ENCODE peak calls at places on chromosomes 12 and 14, in five cellular contexts. T is AG10803, E is fibroblast of lung, H is lower lobe of right lung, D is astrocyte. N is an unnamed sample.
A peak's percentile ranks its signal among the peaks of the same experiment; 100 is the strongest.

GRCh38 chr12:22100952-22101748 is 55.1 kb downstream of the CMAS start:
- DNase-seq in D (peak; percentile 47), T (peak; percentile 66), H (no peak), E (peak; percentile 59), N (peak; percentile 31)

GRCh38 chr14:68767248-68767645 is 25.6 kb downstream of the ZFP36L1 start:
- DNase-seq in E (no peak), T (no peak), H (no peak), D (no peak), N (no peak)

GRCh38 chr14:32933943-32934890 is 4.5 kb upstream of the NPAS3 start:
- DNase-seq in D (peak; percentile 47), T (peak; percentile 29), H (no peak), E (peak; percentile 61), N (no peak)

GRCh38 chr12:52903855-52904508 is 894 bp downstream of the KRT8 start:
- DNase-seq in D (peak; percentile 39), E (peak; percentile 67), H (peak; percentile 71), T (no peak), N (no peak)

GRCh38 chr14:31930493-31931225 is 146.4 kb upstream of the ARHGAP5 start:
- DNase-seq in D (peak; percentile 47), H (no peak), E (peak; percentile 56), T (peak; percentile 56), N (no peak)

GRCh38 chr12:112843272-112843671 is 51.7 kb downstream of the RPH3A start:
- DNase-seq in D (no peak), T (peak; percentile 12), H (no peak), E (peak; percentile 3), N (no peak)

GRCh38 chr14:63910593-63911363 is 58.0 kb downstream of the SYNE2 start:
- DNase-seq in D (no peak), T (no peak), H (no peak), E (no peak), N (no peak)

GRCh38 chr12:90978117-90978770 is 23.3 kb upstream of the CCER1 start:
- DNase-seq in T (peak; percentile 87), H (no peak), E (peak; percentile 58), D (peak; percentile 48), N (peak; percentile 78)

GRCh38 chr14:21902561-21903199 is 229.1 kb upstream of the OR4E1 start:
- DNase-seq in H (no peak), E (no peak), T (no peak), D (no peak), N (no peak)

GRCh38 chr12:81284137-81284536 is 206.3 kb downstream of the ACSS3 start:
- DNase-seq in H (no peak), T (no peak), D (peak; percentile 9), E (peak; percentile 27), N (no peak)

GRCh38 chr12:68497702-68498101 is 113.0 kb upstream of the RAP1B start:
- DNase-seq in T (peak; percentile 100), E (peak; percentile 100), D (peak; percentile 100), H (no peak), N (peak; percentile 100)

GRCh38 chr12:67410667-67411067 is 141.5 kb downstream of the CAND1 start:
- DNase-seq in E (no peak), D (no peak), T (no peak), H (no peak), N (no peak)

GRCh38 chr12:9902539-9903228 is 21.4 kb downstream of the KLRF2 start:
- DNase-seq in H (no peak), T (no peak), D (no peak), E (no peak), N (no peak)

GRCh38 chr12:84632556-84632955 is 280.0 kb downstream of the SLC6A15 start:
- DNase-seq in D (peak; percentile 78), T (no peak), E (peak; percentile 80), H (no peak), N (no peak)

GRCh38 chr12:95881331-95881955 is 22.7 kb downstream of the SNRPF start:
- DNase-seq in H (no peak), T (peak; percentile 43), E (peak; percentile 40), D (peak; percentile 29), N (no peak)

GRCh38 chr14:68782091-68782981 is 10.5 kb downstream of the ZFP36L1 start:
- DNase-seq in E (no peak), H (no peak), D (no peak), T (no peak), N (no peak)

GRCh38 chr12:44972746-44973421 is 78.0 kb downstream of the DBX2 start:
- DNase-seq in H (no peak), E (peak; percentile 1), T (peak; percentile 6), D (no peak), N (no peak)

GRCh38 chr14:97655169-97655948 is 858.2 kb downstream of the VRK1 start:
- DNase-seq in H (no peak), E (no peak), D (no peak), T (no peak), N (no peak)

GRCh38 chr12:75437564-75437963 is 43.0 kb upstream of the GLIPR1 start:
- DNase-seq in H (no peak), T (peak; percentile 31), D (peak; percentile 25), E (peak; percentile 44), N (no peak)

GRCh38 chr14:29521526-29522137 is 406.0 kb downstream of the PRKD1 start:
- DNase-seq in D (no peak), E (peak; percentile 2), T (no peak), H (no peak), N (no peak)

GRCh38 chr12:95642583-95642982 is 91.3 kb upstream of the USP44 start:
- DNase-seq in T (no peak), H (no peak), D (no peak), E (no peak), N (no peak)

GRCh38 chr12:5872745-5873144 is 72.3 kb downstream of the ANO2 start:
- DNase-seq in E (peak; percentile 3), H (no peak), D (peak; percentile 2), T (peak; percentile 35), N (no peak)

GRCh38 chr12:129276408-129277042 is 423.2 kb downstream of the GLT1D1 start:
- DNase-seq in E (peak; percentile 23), H (no peak), D (peak; percentile 10), T (no peak), N (no peak)

GRCh38 chr12:40327506-40327905 is 102.7 kb downstream of the LRRK2 start:
- DNase-seq in D (no peak), E (no peak), H (no peak), T (peak; percentile 23), N (no peak)

GRCh38 chr12:116606397-116606796 is 47.2 kb downstream of the MAP1LC3B2 start:
- DNase-seq in D (no peak), T (no peak), E (no peak), H (no peak), N (no peak)

GRCh38 chr14:31835049-31835448 is 242.1 kb upstream of the ARHGAP5 start:
- DNase-seq in H (no peak), T (no peak), D (no peak), E (no peak), N (no peak)

GRCh38 chr14:55160989-55161388 is 30.4 kb downstream of the DLGAP5 start:
- DNase-seq in D (peak; percentile 23), H (no peak), E (peak; percentile 42), T (peak; percentile 41), N (peak; percentile 21)

GRCh38 chr12:71014180-71014785 is 93.7 kb upstream of the PTPRR start:
- DNase-seq in T (peak; percentile 57), E (peak; percentile 37), D (peak; percentile 20), H (no peak), N (no peak)
- TF ChIP-seq CTCF in T (peak; percentile 58), E (peak; percentile 63), D (peak; percentile 19), H (peak; percentile 49), N (no peak)

GRCh38 chr12:43309845-43310405 is 242.1 kb downstream of the ADAMTS20 start:
- DNase-seq in E (peak; percentile 96), D (peak; percentile 95), H (no peak), T (peak; percentile 61), N (no peak)

GRCh38 chr12:43308776-43309175 is 243.2 kb downstream of the ADAMTS20 start:
- DNase-seq in T (no peak), H (no peak), E (no peak), D (no peak), N (no peak)

GRCh38 chr12:43307126-43307525 is 244.9 kb downstream of the ADAMTS20 start:
- DNase-seq in D (peak; percentile 60), H (no peak), T (no peak), E (peak; percentile 68), N (no peak)

GRCh38 chr12:43305065-43305464 is 246.9 kb downstream of the ADAMTS20 start:
- DNase-seq in T (no peak), E (no peak), H (no peak), D (no peak), N (no peak)

GRCh38 chr12:43306066-43306465 is 245.9 kb downstream of the ADAMTS20 start:
- DNase-seq in H (no peak), T (peak; percentile 75), D (peak; percentile 98), E (peak; percentile 99), N (peak; percentile 75)
- H3K4me3 ChIP-seq in H (no peak overlapping the region), T (no peak overlapping the region), D (no peak overlapping the region), E (no peak overlapping the region), N (no peak overlapping the region)

GRCh38 chr12:76591461-76591860 is 31.9 kb upstream of the OSBPL8 start:
- DNase-seq in E (peak; percentile 88), T (peak; percentile 89), H (no peak), D (peak; percentile 88), N (peak; percentile 89)
- TF ChIP-seq CTCF in E (no peak), T (no peak), H (no peak), D (no peak), N (no peak)

GRCh38 chr12:89354630-89354931 is 2.3 kb upstream of the DUSP6 start:
- DNase-seq in D (no peak), H (no peak), T (no peak), E (no peak), N (no peak)

GRCh38 chr12:89353823-89354629 is 1.7 kb upstream of the DUSP6 start:
- DNase-seq in T (peak; percentile 71), D (peak; percentile 71), E (peak; percentile 82), H (peak; percentile 93), N (no peak)

GRCh38 chr12:89355243-89356068 is 3.2 kb upstream of the DUSP6 start:
- DNase-seq in H (no peak), T (no peak), D (no peak), E (peak; percentile 20), N (no peak)

GRCh38 chr12:89357297-89357730 is 5.0 kb upstream of the DUSP6 start:
- DNase-seq in E (no peak), H (no peak), D (no peak), T (no peak), N (no peak)

DNA sequence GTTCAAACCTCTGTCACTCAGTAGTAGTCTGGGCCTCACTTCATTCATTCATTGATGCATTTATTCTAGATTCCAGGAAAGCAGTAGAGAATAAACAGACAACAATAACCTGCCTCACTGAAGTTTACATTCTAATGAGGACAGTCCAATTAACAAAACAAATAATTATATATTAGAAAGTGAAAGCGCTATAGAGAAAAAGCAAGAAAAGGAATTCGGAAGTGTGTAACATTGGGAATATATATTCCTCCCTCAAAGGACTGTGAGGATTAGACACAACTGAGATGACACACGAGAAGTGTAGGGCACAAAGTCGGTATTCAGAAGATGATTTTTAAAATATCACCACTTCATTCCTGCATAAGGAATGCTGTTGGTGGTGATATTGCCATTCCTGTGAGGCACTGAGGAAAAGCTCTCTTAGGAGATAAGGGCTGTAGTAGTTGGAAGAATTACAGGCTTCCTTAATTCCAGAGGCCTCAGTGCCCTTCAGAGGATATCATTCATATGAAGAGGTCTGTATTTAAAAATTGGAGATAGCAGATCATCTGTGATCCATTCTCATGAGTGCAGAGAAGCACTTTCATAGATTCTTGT is 3.9 kb upstream of the DUSP6 start:
- DNase-seq in E (no peak), H (no peak), D (no peak), T (no peak), N (no peak)
- H3K4me3 ChIP-seq in E (no peak overlapping the region), H (peak overlapping the region; percentile 89), D (no peak overlapping the region), T (no peak overlapping the region), N (no peak overlapping the region)

GRCh38 chr12:7107181-7108041 is 1.6 kb downstream of the C1RL start:
- DNase-seq in E (no peak), T (peak; percentile 11), D (no peak), H (no peak), N (no peak)
- TF ChIP-seq CTCF in E (no peak), T (no peak), D (no peak), H (no peak), N (no peak)

GRCh38 chr14:94615254-94615653 is 3.1 kb downstream of the SERPINA3 start:
- DNase-seq in E (no peak), D (no peak), T (no peak), H (no peak), N (no peak)
- H3K4me3 ChIP-seq in E (no peak overlapping the region), D (no peak overlapping the region), T (no peak overlapping the region), H (no peak overlapping the region), N (no peak overlapping the region)